ENCODE peak calls at places on chromosome X, in eight cellular contexts. H is OCI-LY7, P is thoracic aorta, K is mucosa of descending colon, T is fibroblast of lung, X is endodermal cell, E is IMR-90, W is WERI-Rb-1. C is an unnamed sample.
A peak's percentile ranks its signal among the peaks of the same experiment; 100 is the strongest.

GRCh38 chrX:104156630-104157529 is at the start of gene SLC25A53:
- DNase-seq in E (peak; percentile 71), X (peak; percentile 91), K (peak; percentile 86), T (peak; percentile 82), H (peak; percentile 87), W (peak; percentile 82), P (peak; percentile 30), C (peak; percentile 53)

GRCh38 chrX:138723301-138723700 is 11.8 kb upstream of the FGF13 start:
- DNase-seq in K (no peak), H (no peak), X (no peak), P (no peak), E (no peak), W (no peak), T (no peak), C (no peak)

GRCh38 chrX:75365243-75365975 is 91.5 kb downstream of the UPRT start:
- DNase-seq in X (no peak), T (no peak), W (no peak), E (no peak), P (no peak), H (no peak), K (no peak), C (no peak)

GRCh38 chrX:30521440-30522182 is 56.0 kb downstream of the TASL start:
- DNase-seq in P (no peak), W (no peak), X (no peak), T (peak; percentile 24), E (peak; percentile 50), K (no peak), H (no peak), C (peak; percentile 64)

GRCh38 chrX:24672701-24673190 is 21.0 kb upstream of the POLA1 start:
- DNase-seq in P (no peak), X (peak; percentile 60), H (no peak), E (no peak), T (no peak), W (no peak), K (no peak), C (no peak)

GRCh38 chrX:132954323-132954722 is 4.1 kb downstream of the HS6ST2 start:
- DNase-seq in K (no peak), H (no peak), E (no peak), W (no peak), X (no peak), T (no peak), P (no peak), C (no peak)

GRCh38 chrX:155819966-155820491 is 61.1 kb upstream of the VAMP7 start:
- DNase-seq in X (peak; percentile 81), P (no peak), T (peak; percentile 88), W (peak; percentile 84), H (peak; percentile 51), K (no peak), E (peak; percentile 85), C (peak; percentile 77)

GRCh38 chrX:9207142-9207541 is 173.2 kb upstream of the FAM9B start:
- DNase-seq in T (peak; percentile 12), K (no peak), E (peak; percentile 17), X (no peak), H (no peak), W (no peak), P (no peak), C (no peak)

GRCh38 chrX:87805829-87806490 is 288.4 kb downstream of the KLHL4 start:
- DNase-seq in H (no peak), P (no peak), X (no peak), T (no peak), W (no peak), E (no peak), K (no peak), C (no peak)

GRCh38 chrX:8815460-8816065 is 14.4 kb upstream of the FAM9A start:
- DNase-seq in P (no peak), X (peak; percentile 53), T (peak; percentile 42), K (no peak), E (peak; percentile 40), W (peak; percentile 36), H (peak; percentile 39), C (no peak)

GRCh38 chrX:101080326-101080725 is 1.6 kb downstream of the TMEM35A start:
- DNase-seq in K (no peak), H (no peak), T (no peak), P (no peak), E (no peak), W (peak; percentile 37), X (no peak), C (no peak)

GRCh38 chrX:703466-704210 is 73.0 kb downstream of the SHOX start:
- DNase-seq in W (no peak), H (no peak), T (no peak), X (peak; percentile 2), P (no peak), E (no peak), K (no peak), C (no peak)

GRCh38 chrX:103254171-103254824 is 657 bp downstream of the TCEAL8 start:
- DNase-seq in W (peak; percentile 73), H (peak; percentile 73), E (peak; percentile 23), X (peak; percentile 98), K (peak; percentile 71), T (peak; percentile 34), P (no peak), C (no peak)

GRCh38 chrX:71245159-71245558 is 8.8 kb downstream of the ZMYM3 start:
- DNase-seq in T (no peak), X (no peak), E (no peak), K (no peak), P (no peak), H (no peak), W (no peak), C (no peak)

GRCh38 chrX:48497871-48498270 is 10.9 kb upstream of the PORCN start:
- DNase-seq in H (no peak), X (no peak), K (no peak), E (no peak), T (no peak), W (no peak), P (no peak), C (no peak)

GRCh38 chrX:17531500-17531899 is 156.5 kb downstream of the NHS start:
- DNase-seq in E (no peak), T (no peak), X (no peak), P (no peak), K (no peak), H (no peak), W (no peak), C (no peak)

GRCh38 chrX:49695276-49696180 is at the start of gene PAGE1:
- DNase-seq in E (no peak), P (no peak), K (peak; percentile 40), W (no peak), H (no peak), X (peak; percentile 40), T (no peak), C (no peak)

GRCh38 chrX:22081475-22082092 is 49.5 kb downstream of the PHEX start:
- DNase-seq in P (no peak), T (peak; percentile 73), W (peak; percentile 62), H (peak; percentile 47), E (peak; percentile 63), X (peak; percentile 86), K (no peak), C (no peak)

GRCh38 chrX:48468693-48469691 is 1.1 kb downstream of the SLC38A5 start:
- DNase-seq in E (no peak), K (no peak), W (peak; percentile 75), X (peak; percentile 76), P (no peak), T (peak; percentile 26), H (peak; percentile 66), C (no peak)

GRCh38 chrX:146346102-146346501 is 463.5 kb upstream of the CXorf51B start:
- DNase-seq in T (no peak), K (no peak), H (no peak), P (no peak), E (no peak), X (no peak), W (no peak), C (no peak)
- H3K4me3 ChIP-seq in T (no peak overlapping the region), K (no peak overlapping the region), H (no peak overlapping the region), P (no peak overlapping the region), E (no peak overlapping the region), X (no peak overlapping the region), W (no peak overlapping the region), C (no peak overlapping the region)

GRCh38 chrX:47361538-47362511 is 8.6 kb upstream of the ZNF157 start:
- DNase-seq in K (peak; percentile 65), H (peak; percentile 93), E (peak; percentile 95), X (peak; percentile 93), T (peak; percentile 94), P (peak; percentile 63), W (peak; percentile 86), C (peak; percentile 90)
- H3K4me3 ChIP-seq in K (no peak overlapping the region), H (peak overlapping the region; percentile 68), E (peak overlapping the region; percentile 53), X (peak overlapping the region; percentile 80), T (no peak overlapping the region), P (peak overlapping the region; percentile 67), W (peak overlapping the region; percentile 43), C (peak overlapping the region; percentile 41)

DNA sequence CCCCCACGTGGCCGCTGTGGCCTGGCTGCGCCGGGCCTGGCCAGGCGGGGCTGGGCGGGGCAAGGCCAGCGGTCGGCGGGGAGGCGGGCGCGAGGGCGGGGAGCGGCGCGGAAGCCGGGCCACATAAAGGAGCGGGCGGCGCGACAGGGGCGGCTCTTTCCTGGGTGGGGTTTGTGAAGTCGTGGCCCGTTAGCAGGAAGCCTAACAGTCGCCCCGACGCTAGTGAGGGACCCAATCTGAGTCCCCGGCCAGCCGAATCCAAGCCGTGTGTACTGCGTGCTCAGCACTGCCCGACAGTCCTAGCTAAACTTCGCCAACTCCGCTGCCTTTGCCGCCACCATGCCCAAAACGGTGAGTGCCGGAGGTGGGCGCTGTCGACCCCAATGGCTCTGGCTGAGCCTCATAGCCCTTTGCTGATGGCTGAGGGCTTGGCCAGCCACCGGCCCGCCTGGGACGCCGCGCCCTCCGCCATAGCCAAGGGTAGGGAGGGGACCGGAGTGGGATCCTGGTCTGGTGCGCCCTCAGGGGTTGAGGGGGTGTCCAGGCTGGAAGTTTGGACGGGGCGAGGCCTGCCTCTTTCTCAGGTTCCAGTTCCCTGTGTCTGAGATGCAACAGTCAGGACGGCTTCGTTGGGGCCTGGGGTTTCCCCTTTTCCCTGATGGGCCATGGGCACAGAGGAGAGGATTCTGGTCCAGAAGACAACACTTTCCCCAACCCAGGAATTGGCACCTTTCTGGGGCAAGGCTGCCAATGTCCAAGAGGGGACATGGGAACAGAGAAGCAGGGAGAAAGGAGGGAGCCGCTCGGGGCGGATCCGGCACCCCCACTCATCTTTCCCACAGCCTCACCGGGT is at the start of gene MSN:
- DNase-seq in E (peak; percentile 35), K (peak; percentile 88), H (peak; percentile 67), P (no peak), T (peak; percentile 54), X (peak; percentile 85), W (no peak), C (no peak)
- H3K4me3 ChIP-seq in E (peak within 1 kb of the TSS; percentile 99), K (peak within 1 kb of the TSS; percentile 30), H (peak within 1 kb of the TSS; percentile 84), P (peak within 1 kb of the TSS; percentile 93), T (peak within 1 kb of the TSS; percentile 45), X (peak within 1 kb of the TSS; percentile 86), W (no peak within 1 kb of the TSS), C (peak within 1 kb of the TSS; percentile 72)

GRCh38 chrX:126167560-126167959 is 1.5 kb upstream of the DCAF12L2 start:
- DNase-seq in E (no peak), W (no peak), H (no peak), T (no peak), K (no peak), X (no peak), P (no peak), C (no peak)

GRCh38 chrX:126165721-126166401 is at the start of gene DCAF12L2:
- DNase-seq in W (no peak), H (no peak), K (no peak), P (no peak), X (peak; percentile 74), E (no peak), T (no peak), C (no peak)

GRCh38 chrX:126170715-126171114 is 4.6 kb upstream of the DCAF12L2 start:
- DNase-seq in P (no peak), K (no peak), E (no peak), T (no peak), H (no peak), X (no peak), W (no peak), C (no peak)

GRCh38 chrX:126164689-126165400 is 1.2 kb downstream of the DCAF12L2 start:
- DNase-seq in P (no peak), K (peak; percentile 41), E (no peak), T (no peak), H (no peak), W (no peak), X (no peak), C (no peak)

GRCh38 chrX:126165401-126165720 is 728 bp downstream of the DCAF12L2 start:
- DNase-seq in H (no peak), P (no peak), E (no peak), X (no peak), W (no peak), K (peak; percentile 37), T (no peak), C (no peak)
- H3K4me3 ChIP-seq in H (no peak overlapping the region), P (no peak overlapping the region), E (no peak overlapping the region), X (no peak overlapping the region), W (no peak overlapping the region), K (no peak overlapping the region), T (no peak overlapping the region), C (peak overlapping the region; percentile 23)

C was measured in skeletal muscle cell.